ENCODE peak calls at places on chromosomes 2 and 18, in eight cellular contexts. K, P, L, R, T, S, E and A are unnamed samples.
A peak's percentile ranks its signal among the peaks of the same experiment; 100 is the strongest.

GRCh38 chr2:159214325-159214865 is 72.1 kb downstream of the WDSUB1 start:
- DNase-seq in K (no peak), P (no peak), L (no peak), R (no peak), T (no peak), S (no peak), E (no peak), A (no peak)

GRCh38 chr2:104468846-104469245 is 385.1 kb upstream of the POU3F3 start:
- DNase-seq in K (no peak), P (no peak), L (no peak), R (no peak), T (no peak), S (no peak), E (no peak), A (no peak)

GRCh38 chr2:145207884-145208283 is 688.0 kb upstream of the ZEB2 start:
- DNase-seq in K (no peak), P (no peak), L (no peak), R (no peak), T (no peak), S (no peak), E (no peak), A (no peak)

GRCh38 chr2:157890960-157891629 is 15.0 kb upstream of the ACVR1 start:
- DNase-seq in K (no peak), P (no peak), L (no peak), R (no peak), T (no peak), S (no peak), E (no peak), A (no peak)

GRCh38 chr2:160207804-160208661 is 8.0 kb upstream of the ITGB6 start:
- DNase-seq in K (peak; percentile 53), P (peak; percentile 86), L (no peak), R (peak; percentile 68), T (no peak), S (peak; percentile 75), E (no peak), A (peak; percentile 94)

GRCh38 chr2:240557808-240558207 is at the start of gene ANKMY1:
- DNase-seq in K (peak; percentile 41), P (no peak), L (peak; percentile 47), R (peak; percentile 82), T (peak; percentile 88), S (peak; percentile 70), E (peak; percentile 58), A (peak; percentile 93)

GRCh38 chr2:113203901-113204519 is 30.2 kb downstream of the PSD4 start:
- DNase-seq in K (peak; percentile 37), P (peak; percentile 72), L (peak; percentile 51), R (peak; percentile 76), T (peak; percentile 83), S (peak; percentile 79), E (peak; percentile 75), A (peak; percentile 80)

GRCh38 chr18:50034029-50034428 is 160.9 kb downstream of the MYO5B start:
- DNase-seq in K (no peak), P (no peak), L (no peak), R (no peak), T (no peak), S (no peak), E (no peak), A (no peak)

GRCh38 chr2:45287040-45287439 is 277.8 kb upstream of the SIX2 start:
- DNase-seq in K (no peak), P (no peak), L (no peak), R (no peak), T (no peak), S (no peak), E (no peak), A (no peak)

GRCh38 chr2:23636412-23636811 is 251.4 kb downstream of the KLHL29 start:
- DNase-seq in K (no peak), P (no peak), L (no peak), R (no peak), T (no peak), S (no peak), E (no peak), A (no peak)

GRCh38 chr18:51153659-51154371 is 43.7 kb downstream of the MEX3C start:
- DNase-seq in K (no peak), P (no peak), L (peak; percentile 43), R (no peak), T (no peak), S (no peak), E (peak; percentile 47), A (no peak)

GRCh38 chr18:46630991-46631390 is 26.0 kb downstream of the LOXHD1 start:
- DNase-seq in K (no peak), P (no peak), L (no peak), R (no peak), T (no peak), S (no peak), E (no peak), A (no peak)

GRCh38 chr2:164898475-164898874 is 56.9 kb downstream of the SLC38A11 start:
- DNase-seq in K (no peak), P (no peak), L (no peak), R (no peak), T (no peak), S (peak; percentile 29), E (no peak), A (no peak)

GRCh38 chr2:132404056-132404455 is 12.5 kb upstream of the GPR39 start:
- DNase-seq in K (no peak), P (no peak), L (no peak), R (no peak), T (no peak), S (no peak), E (no peak), A (no peak)

GRCh38 chr2:132400169-132400900 is 16.3 kb upstream of the GPR39 start:
- DNase-seq in K (no peak), P (no peak), L (no peak), R (no peak), T (no peak), S (peak; percentile 52), E (no peak), A (peak; percentile 44)

GRCh38 chr2:132403176-132403575 is 13.4 kb upstream of the GPR39 start:
- DNase-seq in K (no peak), P (no peak), L (no peak), R (no peak), T (no peak), S (no peak), E (no peak), A (no peak)

GRCh38 chr2:132401326-132401725 is 15.3 kb upstream of the GPR39 start:
- DNase-seq in K (no peak), P (no peak), L (no peak), R (no peak), T (no peak), S (no peak), E (no peak), A (no peak)

DNA sequence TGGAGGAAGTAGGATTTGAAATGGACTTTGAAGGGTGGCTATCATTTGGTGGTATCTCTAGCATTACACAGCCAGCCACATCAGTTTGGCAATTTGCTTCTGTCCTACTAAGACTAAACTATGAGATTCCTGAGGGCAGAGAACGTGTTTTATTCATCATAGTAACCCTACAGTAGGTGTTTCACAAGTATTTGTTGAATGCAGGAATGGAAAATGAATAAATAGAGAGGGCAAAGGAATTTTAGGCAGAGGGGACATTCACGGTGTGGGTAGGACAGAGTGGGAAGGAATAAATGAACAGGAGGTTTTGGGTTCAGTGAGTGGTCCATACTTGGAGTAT is 15.7 kb upstream of the GPR39 start:
- DNase-seq in K (no peak), P (no peak), L (no peak), R (no peak), T (no peak), S (no peak), E (no peak), A (no peak)
- H3K36me3 ChIP-seq in K (no peaks in the 10 kb centered on the region), P (no peaks in the 10 kb centered on the region), L (no peaks in the 10 kb centered on the region), R (no peaks in the 10 kb centered on the region), T (no peaks in the 10 kb centered on the region), S (no peaks in the 10 kb centered on the region), E (no peaks in the 10 kb centered on the region), A (no peaks in the 10 kb centered on the region)

GRCh38 chr2:26364669-26365068 is 18.1 kb upstream of the ADGRF3 start:
- DNase-seq in K (no peak), P (no peak), L (no peak), R (no peak), T (no peak), S (no peak), E (no peak), A (no peak)
- H3K36me3 ChIP-seq in K (no peaks in the 10 kb centered on the region), P (peaks cover 7% of the 10 kb centered on the region), L (peaks cover 21% of the 10 kb centered on the region), R (peaks cover 4% of the 10 kb centered on the region), T (peaks cover 9% of the 10 kb centered on the region), S (peaks cover 4% of the 10 kb centered on the region), E (peaks cover 31% of the 10 kb centered on the region), A (no peaks in the 10 kb centered on the region)

DNA sequence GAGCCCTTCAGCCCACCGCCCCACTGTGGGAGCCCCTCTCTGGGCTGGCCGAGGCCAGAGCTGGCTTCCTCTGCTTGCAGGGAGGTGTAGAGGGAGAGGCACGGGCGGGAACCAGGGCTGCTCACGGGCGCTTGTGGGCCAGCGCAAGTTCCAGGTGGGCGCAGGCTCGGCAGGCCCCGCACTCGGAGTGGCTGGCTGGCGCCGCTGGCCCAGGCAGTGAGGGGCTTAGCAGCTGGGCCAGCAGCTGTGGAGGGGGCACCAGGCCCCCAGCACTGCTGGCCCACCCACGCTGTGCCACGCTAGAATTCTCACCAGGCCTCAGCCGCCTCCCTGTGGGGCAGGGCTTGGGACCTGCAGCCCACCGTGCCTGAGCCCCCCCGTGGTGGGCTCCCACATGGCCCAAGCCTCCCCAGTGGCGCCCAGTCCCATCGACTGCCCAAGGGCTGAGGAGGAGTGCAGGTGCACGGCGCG is 45.2 kb downstream of the SLC5A7 start:
- DNase-seq in K (no peak), P (no peak), L (no peak), R (peak; percentile 47), T (no peak), S (no peak), E (no peak), A (no peak)
- H3K36me3 ChIP-seq in K (no peaks in the 10 kb centered on the region), P (no peaks in the 10 kb centered on the region), L (no peaks in the 10 kb centered on the region), R (no peaks in the 10 kb centered on the region), T (no peaks in the 10 kb centered on the region), S (no peaks in the 10 kb centered on the region), E (no peaks in the 10 kb centered on the region), A (no peaks in the 10 kb centered on the region)

DNA sequence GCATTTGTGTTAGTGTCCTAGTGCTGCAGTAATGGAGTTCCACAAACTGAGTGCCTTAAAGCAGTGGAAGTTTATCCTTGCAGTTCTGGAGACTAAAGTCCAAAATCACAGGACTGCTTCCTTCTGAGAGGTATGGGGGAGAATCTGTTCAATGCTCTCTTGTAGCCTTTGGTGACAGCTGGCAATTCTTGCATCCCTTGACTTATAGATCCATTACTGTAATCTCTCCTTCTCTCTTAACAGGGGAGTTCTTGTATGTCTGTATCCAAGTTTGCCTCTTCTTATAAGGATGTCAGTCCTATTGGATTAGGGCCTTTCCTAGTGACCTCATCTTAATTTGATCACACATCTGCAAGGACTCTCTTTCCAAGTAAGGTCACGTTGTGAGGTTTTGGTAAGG is 69.9 kb downstream of the XRCC5 start:
- DNase-seq in K (no peak), P (no peak), L (no peak), R (no peak), T (no peak), S (no peak), E (no peak), A (no peak)
- H3K36me3 ChIP-seq in K (no peaks in the 10 kb centered on the region), P (peaks cover 16% of the 10 kb centered on the region), L (peaks cover 48% of the 10 kb centered on the region), R (peaks cover 21% of the 10 kb centered on the region), T (peaks cover 30% of the 10 kb centered on the region), S (no peaks in the 10 kb centered on the region), E (peaks cover 25% of the 10 kb centered on the region), A (peaks cover 5% of the 10 kb centered on the region)

GRCh38 chr2:208354964-208355381 is 51.6 kb upstream of the PTH2R start:
- DNase-seq in K (no peak), P (no peak), L (no peak), R (no peak), T (no peak), S (peak; percentile 70), E (no peak), A (no peak)
- H3K36me3 ChIP-seq in K (no peaks in the 10 kb centered on the region), P (peaks cover 23% of the 10 kb centered on the region), L (peaks cover 59% of the 10 kb centered on the region), R (peaks cover 10% of the 10 kb centered on the region), T (peaks cover 63% of the 10 kb centered on the region), S (no peaks in the 10 kb centered on the region), E (peaks cover 47% of the 10 kb centered on the region), A (peaks cover 3% of the 10 kb centered on the region)

GRCh38 chr18:23550898-23551297 is 35.4 kb downstream of the NPC1 start:
- DNase-seq in K (no peak), P (no peak), L (no peak), R (no peak), T (no peak), S (no peak), E (no peak), A (no peak)
- H3K36me3 ChIP-seq in K (no peaks in the 10 kb centered on the region), P (peaks cover 33% of the 10 kb centered on the region), L (peaks cover 84% of the 10 kb centered on the region), R (peaks cover 32% of the 10 kb centered on the region), T (peaks cover 16% of the 10 kb centered on the region), S (no peaks in the 10 kb centered on the region), E (peaks cover 70% of the 10 kb centered on the region), A (peaks cover 10% of the 10 kb centered on the region)